ENCODE peak calls at places on chromosomes 13 and 19, in four cellular contexts. U is dorsolateral prefrontal cortex, N is AG09319, J is AG10803. H is an unnamed sample.

GRCh38 chr19:5099822-5100221 is 130.9 kb downstream of the KDM4B start:
- DNase-seq in N (no peak), J (no peak), U (no peak), H (no peak)

GRCh38 chr19:3345850-3346460 is 20.4 kb upstream of the NFIC start:
- DNase-seq in U (no peak), N (no peak), J (no peak), H (no peak)

GRCh38 chr19:35767288-35768081 is 7.9 kb upstream of the ARHGAP33 start:
- DNase-seq in U (no peak), N (no peak), J (no peak), H (peak)

GRCh38 chr13:38636106-38636505 is 50.8 kb upstream of the FREM2 start:
- DNase-seq in N (no peak), J (no peak), U (no peak), H (peak)

GRCh38 chr13:27680465-27680864 is 58.8 kb downstream of the POLR1D start:
- DNase-seq in U (no peak), J (no peak), N (no peak), H (no peak)

GRCh38 chr19:11481777-11482383 is 1.0 kb upstream of the ELAVL3 start:
- DNase-seq in U (peak), J (peak), N (peak), H (peak)

GRCh38 chr13:42041017-42041683 is 7.3 kb upstream of the DGKH start:
- DNase-seq in J (peak), U (peak), N (no peak), H (peak)

GRCh38 chr13:41054919-41055619 is 6.2 kb upstream of the WBP4 start:
- DNase-seq in N (no peak), J (no peak), U (no peak), H (no peak)

GRCh38 chr13:95641291-95641811 is 3.2 kb downstream of the DZIP1 start:
- DNase-seq in J (peak), N (no peak), U (peak), H (peak)

GRCh38 chr13:111115051-111115840 is at the start of gene ARHGEF7:
- DNase-seq in N (no peak), J (no peak), U (no peak), H (no peak)

GRCh38 chr13:88601949-88602348 is 930.8 kb downstream of the SLITRK5 start:
- DNase-seq in U (no peak), N (no peak), J (no peak), H (no peak)

GRCh38 chr19:32287811-32288227 is 57.6 kb upstream of the ZNF507 start:
- DNase-seq in N (peak), U (peak), J (peak), H (peak)
- TF ChIP-seq CTCF in N (peak), U (peak), J (peak), H (no peak)

DNA sequence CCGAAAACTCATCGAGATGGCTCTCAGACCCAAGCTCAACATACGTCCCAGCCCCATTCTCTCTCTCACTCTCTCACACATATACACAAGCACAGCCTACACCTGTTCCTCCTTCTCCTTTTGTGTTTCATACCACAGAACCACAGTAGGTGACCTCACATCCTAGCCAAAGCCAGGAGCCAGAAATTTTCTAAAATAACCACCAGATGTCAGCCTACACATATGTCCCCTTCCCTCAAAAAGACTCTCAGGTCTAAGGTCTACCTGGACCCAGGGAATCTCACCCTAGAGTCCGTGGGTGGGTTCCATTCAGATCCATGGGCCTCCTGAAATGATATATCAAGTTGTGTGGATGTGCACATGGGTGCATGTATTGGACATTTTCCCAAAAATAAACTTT is 104.2 kb upstream of the IPO5 start:
- DNase-seq in J (peak), U (no peak), N (no peak), H (no peak)
- TF ChIP-seq CTCF in J (peak), U (peak), N (peak), H (no peak)

GRCh38 chr19:40240332-40240731 is 13.8 kb upstream of the CCNP start:
- DNase-seq in U (no peak), N (no peak), J (no peak), H (no peak)

GRCh38 chr19:40236366-40236765 is 9.9 kb upstream of the CCNP start:
- DNase-seq in U (no peak), J (no peak), N (no peak), H (no peak)

GRCh38 chr19:40237791-40238190 is 11.3 kb upstream of the CCNP start:
- DNase-seq in N (no peak), U (no peak), J (no peak), H (no peak)

GRCh38 chr19:40239415-40240226 is 13.1 kb upstream of the CCNP start:
- DNase-seq in N (no peak), J (no peak), U (no peak), H (no peak)

GRCh38 chr19:40238775-40239174 is 12.3 kb upstream of the CCNP start:
- DNase-seq in J (no peak), U (no peak), N (no peak), H (no peak)
- TF ChIP-seq CTCF in J (no peak), U (no peak), N (no peak), H (no peak)

GRCh38 chr19:55165952-55166529 is 372 bp downstream of the DNAAF3 start:
- DNase-seq in J (peak), U (peak), N (no peak), H (peak)
- TF ChIP-seq CTCF in J (peak), U (peak), N (peak), H (peak)